ENCODE peak calls at places on chromosomes 16 and 17, in six cellular contexts. One of them, this sample, is unnamed.

GRCh38 chr17:64732336-64733006 is 70.4 kb upstream of the SMURF2 start:
- DNase-seq in anterior cingulate cortex: peak; percentile 33
- DNase-seq in aorta: no peak
- DNase-seq in NCI-H524: no peak
- DNase-seq in ELR: peak; percentile 93
- DNase-seq in mucosa of descending colon: no peak
- DNase-seq in this sample: no peak

GRCh38 chr17:47731396-47731795 is 1.6 kb upstream of the TBX21 start:
- DNase-seq in anterior cingulate cortex: no peak
- DNase-seq in aorta: peak; percentile 6
- DNase-seq in NCI-H524: no peak
- DNase-seq in ELR: no peak
- DNase-seq in mucosa of descending colon: no peak
- DNase-seq in this sample: no peak

GRCh38 chr16:88888057-88888777 is 21.8 kb upstream of the PABPN1L start:
- DNase-seq in anterior cingulate cortex: no peak
- DNase-seq in aorta: no peak
- DNase-seq in NCI-H524: no peak
- DNase-seq in ELR: no peak
- DNase-seq in mucosa of descending colon: no peak
- DNase-seq in this sample: no peak

GRCh38 chr17:51441431-51441830 is 181.1 kb downstream of the UTP18 start:
- DNase-seq in anterior cingulate cortex: no peak
- DNase-seq in aorta: no peak
- DNase-seq in NCI-H524: no peak
- DNase-seq in ELR: no peak
- DNase-seq in mucosa of descending colon: no peak
- DNase-seq in this sample: no peak

GRCh38 chr17:17256316-17256715 is 19.3 kb upstream of the FLCN start:
- DNase-seq in anterior cingulate cortex: no peak
- DNase-seq in aorta: no peak
- DNase-seq in NCI-H524: no peak
- DNase-seq in ELR: no peak
- DNase-seq in mucosa of descending colon: no peak
- DNase-seq in this sample: no peak

GRCh38 chr17:33976816-33977215 is 278.3 kb upstream of the CCL2 start:
- DNase-seq in anterior cingulate cortex: no peak
- DNase-seq in aorta: no peak
- DNase-seq in NCI-H524: no peak
- DNase-seq in ELR: no peak
- DNase-seq in mucosa of descending colon: no peak
- DNase-seq in this sample: no peak

GRCh38 chr16:84532299-84532724 is 27.9 kb upstream of the MEAK7 start:
- DNase-seq in anterior cingulate cortex: no peak
- DNase-seq in aorta: peak; percentile 85
- DNase-seq in NCI-H524: no peak
- DNase-seq in ELR: peak; percentile 98
- DNase-seq in mucosa of descending colon: peak; percentile 56
- DNase-seq in this sample: no peak

GRCh38 chr16:9050102-9050830 is 41.2 kb upstream of the HAPSTR1 start:
- DNase-seq in anterior cingulate cortex: no peak
- DNase-seq in aorta: no peak
- DNase-seq in NCI-H524: no peak
- DNase-seq in ELR: peak; percentile 28
- DNase-seq in mucosa of descending colon: no peak
- DNase-seq in this sample: no peak

GRCh38 chr17:66331038-66331816 is 28.8 kb downstream of the PRKCA start:
- DNase-seq in anterior cingulate cortex: no peak
- DNase-seq in aorta: no peak
- DNase-seq in NCI-H524: no peak
- DNase-seq in ELR: no peak
- DNase-seq in mucosa of descending colon: no peak
- DNase-seq in this sample: no peak

GRCh38 chr16:2008631-2009301 is 855 bp downstream of the ZNF598 start:
- DNase-seq in anterior cingulate cortex: no peak
- DNase-seq in aorta: no peak
- DNase-seq in NCI-H524: no peak
- DNase-seq in ELR: peak; percentile 45
- DNase-seq in mucosa of descending colon: peak; percentile 62
- DNase-seq in this sample: no peak

GRCh38 chr17:71316498-71316897 is 804.3 kb upstream of the SOX9 start:
- DNase-seq in anterior cingulate cortex: no peak
- DNase-seq in aorta: no peak
- DNase-seq in NCI-H524: no peak
- DNase-seq in ELR: no peak
- DNase-seq in mucosa of descending colon: no peak
- DNase-seq in this sample: no peak

GRCh38 chr16:13961099-13961811 is 41.3 kb downstream of the ERCC4 start:
- DNase-seq in anterior cingulate cortex: no peak
- DNase-seq in aorta: no peak
- DNase-seq in NCI-H524: peak; percentile 81
- DNase-seq in ELR: no peak
- DNase-seq in mucosa of descending colon: no peak
- DNase-seq in this sample: no peak

GRCh38 chr17:8735336-8735939 is 9.2 kb downstream of the CCDC42 start:
- DNase-seq in anterior cingulate cortex: no peak
- DNase-seq in aorta: no peak
- DNase-seq in NCI-H524: no peak
- DNase-seq in ELR: no peak
- DNase-seq in mucosa of descending colon: no peak
- DNase-seq in this sample: no peak

GRCh38 chr16:56936950-56937349 is 5.0 kb downstream of the HERPUD1 start:
- DNase-seq in anterior cingulate cortex: no peak
- DNase-seq in aorta: no peak
- DNase-seq in NCI-H524: no peak
- DNase-seq in ELR: no peak
- DNase-seq in mucosa of descending colon: no peak
- DNase-seq in this sample: no peak

GRCh38 chr16:66899310-66899944 is 19.1 kb downstream of the PDP2 start:
- DNase-seq in anterior cingulate cortex: no peak
- DNase-seq in aorta: no peak
- DNase-seq in NCI-H524: no peak
- DNase-seq in ELR: peak; percentile 32
- DNase-seq in mucosa of descending colon: no peak
- DNase-seq in this sample: no peak

GRCh38 chr16:8828541-8829165 is 31.0 kb downstream of the PMM2 start:
- DNase-seq in anterior cingulate cortex: no peak
- DNase-seq in aorta: no peak
- DNase-seq in NCI-H524: no peak
- DNase-seq in ELR: peak; percentile 45
- DNase-seq in mucosa of descending colon: no peak
- DNase-seq in this sample: no peak

GRCh38 chr17:41932821-41933389 is 2.5 kb downstream of the ODAD4 start:
- DNase-seq in anterior cingulate cortex: no peak
- DNase-seq in aorta: no peak
- DNase-seq in NCI-H524: no peak
- DNase-seq in ELR: no peak
- DNase-seq in mucosa of descending colon: no peak
- DNase-seq in this sample: no peak

GRCh38 chr17:42833771-42834422 is 700 bp downstream of the PSME3 start:
- DNase-seq in anterior cingulate cortex: no peak
- DNase-seq in aorta: no peak
- DNase-seq in NCI-H524: no peak
- DNase-seq in ELR: no peak
- DNase-seq in mucosa of descending colon: no peak
- DNase-seq in this sample: no peak

GRCh38 chr17:55348749-55349354 is 72.8 kb downstream of the MMD start:
- DNase-seq in anterior cingulate cortex: peak; percentile 10
- DNase-seq in aorta: no peak
- DNase-seq in NCI-H524: peak; percentile 43
- DNase-seq in ELR: peak; percentile 68
- DNase-seq in mucosa of descending colon: no peak
- DNase-seq in this sample: peak; percentile 72

GRCh38 chr17:73582821-73583220 is 61.4 kb downstream of the SDK2 start:
- DNase-seq in anterior cingulate cortex: no peak
- DNase-seq in aorta: no peak
- DNase-seq in NCI-H524: no peak
- DNase-seq in ELR: no peak
- DNase-seq in mucosa of descending colon: no peak
- DNase-seq in this sample: no peak

GRCh38 chr17:8719291-8720246 is 25.1 kb downstream of the CCDC42 start:
- DNase-seq in anterior cingulate cortex: no peak
- DNase-seq in aorta: no peak
- DNase-seq in NCI-H524: no peak
- DNase-seq in ELR: no peak
- DNase-seq in mucosa of descending colon: no peak
- DNase-seq in this sample: no peak

GRCh38 chr17:37300683-37301082 is 75.1 kb upstream of the C17orf78 start:
- DNase-seq in anterior cingulate cortex: no peak
- DNase-seq in aorta: no peak
- DNase-seq in NCI-H524: no peak
- DNase-seq in ELR: no peak
- DNase-seq in mucosa of descending colon: no peak
- DNase-seq in this sample: no peak

GRCh38 chr17:64628641-64629040 is 33.5 kb downstream of the SMURF2 start:
- DNase-seq in anterior cingulate cortex: no peak
- DNase-seq in aorta: no peak
- DNase-seq in NCI-H524: no peak
- DNase-seq in ELR: peak; percentile 51
- DNase-seq in mucosa of descending colon: no peak
- DNase-seq in this sample: no peak

GRCh38 chr17:52084176-52084575 is 74.3 kb downstream of the CA10 start:
- DNase-seq in anterior cingulate cortex: no peak
- DNase-seq in aorta: no peak
- DNase-seq in NCI-H524: no peak
- DNase-seq in ELR: no peak
- DNase-seq in mucosa of descending colon: no peak
- DNase-seq in this sample: no peak

GRCh38 chr17:73595068-73595865 is 49.0 kb downstream of the SDK2 start:
- DNase-seq in anterior cingulate cortex: no peak
- DNase-seq in aorta: no peak
- DNase-seq in NCI-H524: no peak
- DNase-seq in ELR: no peak
- DNase-seq in mucosa of descending colon: peak; percentile 61
- DNase-seq in this sample: peak; percentile 8

GRCh38 chr17:31272803-31273202 is 24.2 kb downstream of the OMG start:
- DNase-seq in anterior cingulate cortex: no peak
- DNase-seq in aorta: no peak
- DNase-seq in NCI-H524: no peak
- DNase-seq in ELR: no peak
- DNase-seq in mucosa of descending colon: no peak
- DNase-seq in this sample: no peak

GRCh38 chr17:49939318-49939717 is 29.7 kb upstream of the DLX4 start:
- DNase-seq in anterior cingulate cortex: no peak
- DNase-seq in aorta: no peak
- DNase-seq in NCI-H524: no peak
- DNase-seq in ELR: no peak
- DNase-seq in mucosa of descending colon: no peak
- DNase-seq in this sample: no peak

GRCh38 chr17:7341842-7342241 is 5.5 kb downstream of the ACAP1 start:
- DNase-seq in anterior cingulate cortex: no peak
- DNase-seq in aorta: no peak
- DNase-seq in NCI-H524: no peak
- DNase-seq in ELR: no peak
- DNase-seq in mucosa of descending colon: no peak
- DNase-seq in this sample: no peak